ENCODE peak calls at places on chromosomes 4 and X, in four cellular contexts. H, I, X and E are unnamed samples.

GRCh38 chr4:151912626-151913025 is 151.8 kb upstream of the GATB start:
- DNase-seq in H (no peak), I (no peak), X (no peak), E (no peak)

GRCh38 chr4:37675587-37676290 is 10.4 kb downstream of the RELL1 start:
- DNase-seq in H (peak; percentile 41), I (peak; percentile 86), X (no peak), E (no peak)

GRCh38 chrX:29470029-29470428 is 745.3 kb upstream of the MAGEB2 start:
- DNase-seq in H (no peak), I (no peak), X (peak; percentile 17), E (no peak)

GRCh38 chr4:83267835-83268475 is 16.6 kb downstream of the COQ2 start:
- DNase-seq in H (no peak), I (no peak), X (no peak), E (no peak)

GRCh38 chr4:151822331-151822730 is 61.5 kb upstream of the GATB start:
- DNase-seq in H (no peak), I (peak; percentile 30), X (no peak), E (no peak)

GRCh38 chr4:37542749-37543148 is 143.4 kb downstream of the RELL1 start:
- DNase-seq in H (no peak), I (peak; percentile 48), X (no peak), E (no peak)

GRCh38 chr4:151641167-151641566 is 119.6 kb downstream of the GATB start:
- DNase-seq in H (no peak), I (peak; percentile 45), X (peak; percentile 20), E (no peak)

GRCh38 chr4:101954351-101954750 is 163.8 kb downstream of the BANK1 start:
- DNase-seq in H (no peak), I (no peak), X (no peak), E (no peak)

GRCh38 chrX:124354648-124355047 is 8.3 kb downstream of the SH2D1A start:
- DNase-seq in H (no peak), I (no peak), X (no peak), E (no peak)

GRCh38 chr4:152430507-152430906 is 105.4 kb downstream of the FBXW7 start:
- DNase-seq in H (no peak), I (no peak), X (no peak), E (no peak)

GRCh38 chrX:41779058-41779564 is 55.1 kb downstream of the GPR82 start:
- DNase-seq in H (no peak), I (peak; percentile 79), X (peak; percentile 37), E (no peak)

GRCh38 chr4:38311495-38311894 is 351.3 kb downstream of the PTTG2 start:
- DNase-seq in H (no peak), I (peak; percentile 89), X (no peak), E (no peak)

GRCh38 chr4:48939785-48940184 is 33.2 kb upstream of the OCIAD2 start:
- DNase-seq in H (no peak), I (peak; percentile 95), X (peak; percentile 90), E (no peak)

GRCh38 chr4:89024051-89024675 is 32.8 kb downstream of the FAM13A start:
- DNase-seq in H (peak; percentile 77), I (peak; percentile 75), X (peak; percentile 70), E (peak; percentile 49)

GRCh38 chrX:114251575-114251974 is 332.3 kb upstream of the HTR2C start:
- DNase-seq in H (no peak), I (no peak), X (no peak), E (no peak)